ENCODE peak calls at places on chromosome 3, in six cellular contexts. S, C, W, N, M and U are unnamed samples.

GRCh38 chr3:127390365-127391025 is 102.6 kb upstream of the PRR20G start:
- DNase-seq in M (no peak), S (no peak), N (no peak), C (no peak), W (no peak), U (peak)

GRCh38 chr3:166123576-166123975 is 286.4 kb upstream of the BCHE start:
- DNase-seq in N (no peak), M (peak), C (no peak), S (peak), W (no peak), U (peak)

GRCh38 chr3:48406443-48407431 is 23.1 kb downstream of the PLXNB1 start:
- DNase-seq in M (no peak), C (no peak), N (no peak), W (no peak), S (no peak), U (no peak)

GRCh38 chr3:192207661-192208060 is 519.7 kb downstream of the FGF12 start:
- DNase-seq in M (no peak), N (no peak), C (no peak), W (no peak), S (no peak), U (no peak)

GRCh38 chr3:11459147-11459837 is 184.4 kb downstream of the VGLL4 start:
- DNase-seq in N (no peak), M (no peak), C (no peak), S (peak), W (no peak), U (no peak)

GRCh38 chr3:150038830-150039229 is 68.1 kb upstream of the PFN2 start:
- DNase-seq in M (no peak), S (no peak), C (peak), W (no peak), N (no peak), U (peak)

GRCh38 chr3:34229871-34230270 is 431.4 kb downstream of the PDCD6IP start:
- DNase-seq in S (no peak), N (no peak), C (no peak), W (no peak), M (no peak), U (no peak)

GRCh38 chr3:38015485-38015884 is 14.0 kb downstream of the PLCD1 start:
- DNase-seq in W (no peak), C (no peak), M (no peak), N (no peak), S (no peak), U (no peak)

GRCh38 chr3:184262166-184262926 is 993 bp upstream of the CAMK2N2 start:
- DNase-seq in N (peak), W (no peak), M (no peak), C (peak), S (peak), U (peak)

GRCh38 chr3:27216955-27217552 is 152.1 kb downstream of the NEK10 start:
- DNase-seq in C (no peak), N (no peak), W (no peak), M (peak), S (peak), U (no peak)

GRCh38 chr3:178001670-178002101 is 534.5 kb upstream of the KCNMB2 start:
- DNase-seq in N (no peak), C (no peak), S (no peak), W (no peak), M (no peak), U (no peak)

GRCh38 chr3:141431411-141432378 is 55.1 kb upstream of the RASA2 start:
- DNase-seq in N (no peak), M (no peak), S (no peak), C (no peak), W (no peak), U (no peak)

GRCh38 chr3:151770941-151771340 is 37.2 kb downstream of the AADACL2 start:
- DNase-seq in M (peak), W (no peak), C (no peak), S (no peak), N (no peak), U (no peak)

GRCh38 chr3:71111784-71112440 is 471.6 kb downstream of the FOXP1 start:
- DNase-seq in M (peak), W (no peak), N (no peak), S (peak), C (no peak), U (no peak)

DNA sequence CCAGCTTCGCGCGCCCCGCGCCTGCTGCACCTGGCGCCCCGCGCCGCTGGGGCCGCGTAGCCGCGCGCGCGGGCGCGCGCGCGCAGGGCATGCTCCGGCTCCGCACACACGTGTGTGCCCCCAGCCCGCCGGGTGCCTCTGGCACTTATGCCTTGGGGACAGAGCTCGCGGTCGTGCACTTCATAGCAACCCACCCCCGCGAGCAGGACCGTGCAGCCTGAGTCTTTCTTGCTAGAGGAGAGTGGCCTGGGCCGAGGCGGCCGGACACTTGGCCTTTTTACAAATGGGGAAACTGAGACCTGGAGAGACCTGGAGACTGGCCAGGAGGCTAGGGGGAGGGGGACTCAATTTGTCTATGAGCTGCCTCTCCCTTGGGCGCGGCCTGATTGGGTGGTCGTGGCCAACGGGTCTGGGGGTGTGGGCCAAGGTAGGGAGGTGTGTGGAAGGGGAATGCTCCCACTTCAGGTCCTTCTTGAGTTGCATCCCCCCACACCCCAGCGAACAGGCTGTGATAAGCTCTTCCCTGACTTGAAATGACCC is 562 bp downstream of the NBEAL2 start:
- DNase-seq in W (no peak), N (no peak), M (no peak), S (no peak), C (no peak), U (no peak)
- H3K9ac ChIP-seq in W (peak), N (peak), M (peak), S (peak), C (no peak), U (peak)

GRCh38 chr3:53250453-53250852 is 5.4 kb downstream of the TKT start:
- DNase-seq in W (no peak), M (no peak), N (no peak), C (no peak), S (no peak), U (no peak)
- H3K4ac ChIP-seq in W (no peak), M (no peak), N (no peak), C (no peak), S (no peak), U (no peak)

GRCh38 chr3:119596392-119596791 is 1.3 kb upstream of the PLA1A start:
- DNase-seq in C (no peak), N (no peak), M (no peak), S (no peak), W (no peak), U (no peak)

GRCh38 chr3:119597548-119598288 is at the start of gene PLA1A:
- DNase-seq in N (no peak), W (no peak), S (no peak), M (no peak), C (no peak), U (no peak)

GRCh38 chr3:119598410-119599098 is 869 bp downstream of the PLA1A start:
- DNase-seq in N (no peak), M (no peak), W (no peak), S (no peak), C (no peak), U (no peak)

GRCh38 chr3:119594066-119594465 is 3.6 kb upstream of the PLA1A start:
- DNase-seq in M (no peak), N (no peak), C (no peak), S (no peak), W (no peak), U (no peak)

DNA sequence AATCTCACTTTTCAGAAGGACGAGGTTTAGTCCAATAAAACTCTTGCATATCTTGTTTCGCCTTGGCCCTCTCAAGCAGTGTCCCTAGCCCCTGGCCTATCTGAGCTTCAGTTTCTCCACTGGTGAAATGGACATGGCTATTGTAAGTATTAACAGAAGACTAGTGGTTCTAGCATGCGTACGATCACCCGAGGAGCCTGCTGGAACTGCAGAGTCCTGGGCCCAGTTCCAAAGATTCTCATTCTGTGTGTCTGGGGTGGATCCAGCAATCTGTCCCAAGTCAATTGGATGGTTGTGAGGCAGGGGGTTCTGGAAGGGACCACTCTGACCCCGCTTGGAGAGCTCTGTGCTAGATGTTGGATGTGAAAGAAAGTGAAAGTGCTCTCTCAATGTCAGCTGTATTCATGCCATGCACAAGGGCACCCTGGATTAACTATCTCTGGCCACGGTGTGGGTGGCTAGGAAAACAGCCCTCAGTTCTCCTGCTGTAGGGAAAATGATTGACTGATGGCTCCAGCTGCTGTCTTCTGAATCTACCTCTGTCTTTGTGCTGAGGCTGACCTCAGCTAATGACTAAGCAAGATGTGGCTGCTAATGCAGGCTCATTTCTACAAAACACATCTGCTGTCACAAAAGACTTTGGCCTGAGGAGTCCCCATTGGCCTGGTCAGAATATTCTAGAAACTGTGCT is 1.9 kb upstream of the PLA1A start:
- DNase-seq in W (no peak), N (no peak), C (no peak), S (no peak), M (no peak), U (no peak)
- H3K9ac ChIP-seq in W (no peak), N (no peak), C (no peak), S (no peak), M (peak), U (no peak)

DNA sequence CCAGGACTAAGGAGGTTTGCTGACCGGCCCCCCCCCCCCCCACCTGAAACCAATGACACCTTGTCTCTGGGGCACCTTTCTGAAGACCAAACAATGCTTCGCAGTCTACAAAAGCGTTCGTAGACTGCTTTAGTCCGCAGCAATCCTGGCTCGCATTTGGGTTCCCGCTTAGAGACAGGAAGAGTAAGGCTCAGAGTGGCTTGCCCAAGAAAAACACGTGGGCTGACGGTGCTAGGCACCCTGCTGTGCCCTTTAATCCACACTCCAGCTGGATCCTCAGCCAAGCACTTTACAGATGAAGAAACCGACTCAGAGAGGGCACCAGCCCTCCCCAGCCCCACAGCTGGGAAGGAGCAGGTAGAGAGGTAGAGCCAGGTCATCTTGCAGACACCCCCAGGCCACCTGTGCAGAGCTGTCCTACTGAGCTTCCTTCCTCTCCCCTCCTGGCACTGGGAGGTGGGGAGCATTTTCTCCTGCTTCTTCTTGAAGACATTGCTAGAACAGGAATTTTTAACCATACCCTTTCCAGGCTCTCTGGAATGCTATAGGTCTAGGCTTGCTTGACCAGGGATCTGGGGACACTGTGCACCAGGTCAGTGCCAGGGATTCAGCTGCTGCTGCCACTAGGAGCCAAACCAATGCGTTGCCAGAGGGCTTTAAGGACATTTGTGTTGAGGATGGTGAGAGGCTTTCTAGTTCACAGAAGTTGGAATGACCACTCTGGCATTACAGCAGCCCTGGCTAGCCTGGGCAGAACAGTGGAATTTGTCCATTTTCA is 1.0 kb upstream of the KLF15 start:
- DNase-seq in C (peak), W (peak), N (peak), S (no peak), M (peak), U (peak)
- H3K4ac ChIP-seq in C (no peak), W (no peak), N (peak), S (no peak), M (no peak), U (no peak)

GRCh38 chr3:87607234-87607633 is 330.9 kb upstream of the POU1F1 start:
- DNase-seq in M (no peak), C (no peak), N (no peak), W (no peak), S (no peak), U (no peak)
- H3K9ac ChIP-seq in M (no peak), C (no peak), N (no peak), W (no peak), S (no peak), U (no peak)

GRCh38 chr3:128484404-128485282 is 8.4 kb downstream of the GATA2 start:
- DNase-seq in S (no peak), M (no peak), N (no peak), W (no peak), C (peak), U (peak)
- H3K4ac ChIP-seq in S (peak), M (no peak), N (no peak), W (no peak), C (no peak), U (no peak)

DNA sequence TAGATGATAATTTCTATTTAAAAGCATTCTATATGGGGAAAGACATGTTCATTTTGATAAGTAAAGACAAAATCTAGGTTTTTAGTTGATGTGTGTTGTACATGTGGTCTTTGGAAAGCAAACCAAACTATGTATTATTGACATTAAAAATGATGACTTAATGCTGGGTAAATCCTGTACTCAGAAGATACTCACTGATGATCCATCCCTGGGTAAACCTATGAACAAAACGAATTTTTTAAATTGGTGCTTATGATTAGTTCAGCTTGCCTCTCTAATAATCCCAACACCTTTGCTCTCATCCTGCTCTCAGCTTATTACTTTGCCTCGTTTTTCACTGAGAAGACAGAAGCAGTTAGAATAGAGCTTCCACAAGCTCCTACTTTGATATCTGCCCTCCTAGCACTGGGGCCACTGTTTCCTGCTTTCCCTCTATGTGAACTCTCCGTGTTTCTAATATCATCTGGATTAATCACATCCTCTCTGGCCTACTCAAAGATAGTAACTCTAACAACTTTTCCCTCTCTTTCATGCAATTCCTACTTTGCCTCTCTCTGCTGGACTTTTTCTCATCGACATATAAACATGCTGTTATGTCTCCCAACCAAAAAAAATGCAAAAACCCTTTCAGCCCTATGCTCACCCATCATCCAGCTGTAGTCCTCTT is 29.3 kb downstream of the RARRES1 start:
- DNase-seq in S (peak), C (no peak), N (no peak), W (no peak), M (peak), U (no peak)
- H3K9ac ChIP-seq in S (peak), C (no peak), N (no peak), W (no peak), M (peak), U (no peak)

GRCh38 chr3:47379488-47379899 is 1.3 kb upstream of the PTPN23 start:
- DNase-seq in S (no peak), N (no peak), M (no peak), C (no peak), W (no peak), U (no peak)
- H3K4ac ChIP-seq in S (peak), N (no peak), M (no peak), C (no peak), W (no peak), U (no peak)

DNA sequence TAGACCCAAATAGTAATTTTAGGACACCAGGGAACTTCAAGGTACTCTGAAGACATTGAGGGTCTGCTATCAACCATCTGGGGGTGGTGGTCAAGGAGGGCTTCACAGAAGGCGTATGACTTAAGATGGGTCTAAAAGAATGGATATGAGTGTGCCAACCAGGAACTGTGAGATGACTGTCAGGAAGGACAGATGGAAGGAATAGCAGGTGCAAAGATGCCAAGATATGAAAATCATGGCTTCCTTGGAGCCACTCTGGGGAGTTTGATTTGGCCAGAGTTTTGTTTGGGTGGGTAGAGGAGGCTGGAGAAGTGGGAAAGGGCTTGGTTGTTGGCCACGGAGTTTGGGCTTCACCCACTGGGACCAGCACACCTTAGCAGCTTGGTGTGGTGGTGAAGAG is 21.2 kb downstream of the CDCP1 start:
- DNase-seq in M (no peak), N (no peak), W (no peak), S (no peak), C (no peak), U (no peak)
- H3K9ac ChIP-seq in M (peak), N (no peak), W (no peak), S (peak), C (no peak), U (no peak)

GRCh38 chr3:134242649-134243637 is 7.7 kb downstream of the RYK start:
- DNase-seq in C (no peak), W (no peak), M (peak), N (no peak), S (peak), U (peak)

GRCh38 chr3:134237454-134238145 is 13.1 kb downstream of the RYK start:
- DNase-seq in N (no peak), M (no peak), C (no peak), W (no peak), S (no peak), U (no peak)

GRCh38 chr3:134236505-134236904 is 14.2 kb downstream of the RYK start:
- DNase-seq in M (no peak), S (no peak), C (no peak), N (no peak), W (no peak), U (no peak)

GRCh38 chr3:134235677-134236076 is 15.0 kb downstream of the RYK start:
- DNase-seq in N (no peak), M (no peak), W (no peak), C (no peak), S (no peak), U (peak)

GRCh38 chr3:134239538-134239937 is 11.1 kb downstream of the RYK start:
- DNase-seq in S (peak), M (peak), N (no peak), W (no peak), C (no peak), U (no peak)
- H3K4ac ChIP-seq in S (peak), M (no peak), N (no peak), W (no peak), C (no peak), U (no peak)